ENCODE peak calls at places on chromosomes 12 and 14, in ten cellular contexts. K, F, B, S, V, P, A, G, Q and R are unnamed samples. For H3K4me1, the result is how much of the 10 kb centered on the place peaks cover.

GRCh38 chr12:124620606-124621295 is 53.3 kb upstream of the NCOR2 start:
- DNase-seq in K (no peak), Q (no peak), G (no peak), V (no peak), A (no peak), P (peak), S (peak), F (no peak), B (no peak), R (no peak)

GRCh38 chr12:92295523-92295922 is 149.9 kb upstream of the BTG1 start:
- DNase-seq in Q (no peak), A (no peak), P (peak), F (no peak), K (no peak), B (no peak), V (no peak), S (peak), G (no peak), R (no peak)

GRCh38 chr12:122928033-122928890 is 32.3 kb upstream of the VPS37B start:
- DNase-seq in S (no peak), Q (no peak), A (no peak), G (no peak), P (no peak), F (no peak), K (no peak), B (no peak), V (no peak), R (no peak)

GRCh38 chr12:122062832-122063690 is 15.5 kb upstream of the MLXIP start:
- DNase-seq in P (peak), B (peak), K (peak), V (peak), F (peak), S (peak), Q (no peak), A (peak), G (no peak), R (peak)

GRCh38 chr14:75995372-75996041 is 9.9 kb downstream of the IFT43 start:
- DNase-seq in V (peak), B (no peak), S (no peak), P (peak), K (no peak), F (peak), G (no peak), Q (no peak), A (no peak), R (no peak)

GRCh38 chr12:34292736-34293625 is 270.7 kb downstream of the ALG10 start:
- DNase-seq in G (peak), A (no peak), B (no peak), K (no peak), Q (no peak), V (no peak), F (peak), P (no peak), S (no peak), R (peak)

GRCh38 chr12:118377891-118378470 is 1.6 kb downstream of the SUDS3 start:
- DNase-seq in F (peak), V (no peak), K (peak), P (peak), G (peak), A (peak), S (peak), Q (peak), B (peak), R (no peak)

GRCh38 chr12:754871-755562 is 2.6 kb downstream of the WNK1 start:
- DNase-seq in F (no peak), P (peak), A (no peak), B (peak), Q (peak), V (no peak), K (no peak), G (no peak), S (peak), R (no peak)

GRCh38 chr12:38113991-38114390 is 202.6 kb upstream of the ALG10B start:
- DNase-seq in G (no peak), S (no peak), V (no peak), Q (no peak), A (no peak), K (no peak), F (no peak), B (no peak), P (no peak), R (no peak)

GRCh38 chr12:98296462-98297079 is 218.8 kb upstream of the TMPO start:
- DNase-seq in S (no peak), V (no peak), K (no peak), Q (peak), P (no peak), F (no peak), B (no peak), A (no peak), G (no peak), R (no peak)

GRCh38 chr14:65422093-65422834 is 9.7 kb downstream of the FUT8 start:
- DNase-seq in B (peak), V (no peak), P (peak), Q (no peak), S (peak), K (no peak), A (no peak), F (no peak), G (no peak), R (no peak)

GRCh38 chr14:67285876-67286452 is 44.7 kb downstream of the PALS1 start:
- DNase-seq in G (no peak), Q (peak), B (peak), A (no peak), S (peak), V (no peak), F (no peak), K (no peak), P (peak), R (no peak)

GRCh38 chr14:66395300-66395699 is 90.9 kb upstream of the CCDC196 start:
- DNase-seq in P (no peak), K (no peak), G (no peak), V (no peak), S (no peak), A (no peak), Q (no peak), B (no peak), F (no peak), R (no peak)

GRCh38 chr14:24984846-24985589 is 64.9 kb downstream of the STXBP6 start:
- DNase-seq in B (peak), S (no peak), P (peak), Q (no peak), V (peak), A (peak), K (peak), F (peak), G (no peak), R (no peak)

GRCh38 chr14:93041002-93041401 is 74.7 kb downstream of the ITPK1 start:
- DNase-seq in G (no peak), P (no peak), F (no peak), S (no peak), A (no peak), Q (peak), B (no peak), K (no peak), V (no peak), R (no peak)

GRCh38 chr14:93041830-93042229 is 73.9 kb downstream of the ITPK1 start:
- DNase-seq in P (no peak), A (no peak), K (no peak), Q (no peak), G (no peak), B (no peak), V (no peak), F (no peak), S (no peak), R (no peak)

GRCh38 chr14:93037354-93037753 is 78.4 kb downstream of the ITPK1 start:
- DNase-seq in G (no peak), S (no peak), V (no peak), Q (no peak), K (no peak), A (no peak), B (no peak), F (no peak), P (no peak), R (no peak)

GRCh38 chr14:93040443-93040842 is 75.3 kb downstream of the ITPK1 start:
- DNase-seq in K (peak), S (no peak), B (no peak), A (no peak), V (no peak), F (no peak), P (no peak), Q (no peak), G (no peak), R (no peak)

GRCh38 chr14:93039649-93040315 is 75.9 kb downstream of the ITPK1 start:
- DNase-seq in K (no peak), B (no peak), G (no peak), Q (no peak), S (no peak), V (peak), P (no peak), F (no peak), A (no peak), R (no peak)
- H3K4me1 ChIP-seq in K (half or more), B (half or more), G (half or more), Q (under half), S (under half), V (half or more), P (half or more), F (under half), A (under half), R (half or more)

GRCh38 chr14:105907276-105907675 is 380.9 kb downstream of the TMEM121 start:
- DNase-seq in V (no peak), B (no peak), K (no peak), Q (no peak), P (no peak), A (no peak), S (no peak), G (no peak), F (no peak), R (no peak)
- TF ChIP-seq CTCF in V (no peak), B (no peak), K (no peak), Q (no peak), P (no peak), A (no peak), S (no peak), G (no peak), F (no peak), R (no peak)

GRCh38 chr14:105172476-105172875 is 3.9 kb upstream of the JAG2 start:
- DNase-seq in A (no peak), B (no peak), V (no peak), P (no peak), G (no peak), K (no peak), F (no peak), S (no peak), Q (no peak), R (no peak)
- H3K4me1 ChIP-seq in A (under half), B (half or more), V (under half), P (under half), G (under half), K (under half), F (under half), S (under half), Q (under half), R (under half)

GRCh38 chr12:70255311-70255710 is 12.1 kb downstream of the CNOT2 start:
- DNase-seq in K (no peak), V (no peak), A (no peak), G (no peak), B (peak), P (peak), Q (no peak), F (no peak), S (peak), R (no peak)
- TF ChIP-seq CTCF in K (no peak), V (no peak), A (no peak), G (no peak), B (no peak), P (no peak), Q (no peak), F (no peak), S (no peak), R (no peak)

GRCh38 chr12:114681149-114681849 is 2.7 kb downstream of the TBX3 start:
- DNase-seq in V (no peak), K (no peak), S (peak), G (no peak), P (peak), Q (no peak), A (no peak), B (no peak), F (no peak), R (no peak)
- H3K4me1 ChIP-seq in V (under half), K (under half), S (under half), G (under half), P (under half), Q (under half), A (under half), B (under half), F (under half), R (under half)

GRCh38 chr12:75665216-75665615 is 153.8 kb upstream of the KRR1 start:
- DNase-seq in B (no peak), Q (no peak), P (no peak), K (no peak), F (no peak), A (no peak), V (no peak), G (no peak), S (peak), R (no peak)
- TF ChIP-seq CTCF in B (no peak), Q (no peak), P (no peak), K (no peak), F (no peak), A (no peak), V (no peak), G (no peak), S (no peak), R (no peak)

GRCh38 chr12:53223391-53224267 is 8.4 kb downstream of the RARG start:
- DNase-seq in V (peak), F (peak), K (no peak), Q (peak), B (peak), A (no peak), S (peak), P (peak), G (peak), R (peak)
- H3K4me1 ChIP-seq in V (half or more), F (under half), K (half or more), Q (half or more), B (under half), A (under half), S (under half), P (under half), G (half or more), R (under half)

GRCh38 chr14:105531088-105531957 is 4.9 kb downstream of the TMEM121 start:
- DNase-seq in B (no peak), F (peak), S (no peak), A (no peak), G (no peak), K (no peak), V (no peak), P (no peak), Q (no peak), R (peak)

GRCh38 chr14:105533391-105533790 is 7.0 kb downstream of the TMEM121 start:
- DNase-seq in P (no peak), V (no peak), B (no peak), S (no peak), A (no peak), Q (no peak), K (no peak), G (no peak), F (peak), R (peak)

GRCh38 chr14:105533811-105534498 is 7.6 kb downstream of the TMEM121 start:
- DNase-seq in Q (no peak), K (no peak), B (no peak), G (no peak), P (no peak), F (peak), A (no peak), V (no peak), S (no peak), R (peak)

GRCh38 chr14:105532111-105532623 is 5.8 kb downstream of the TMEM121 start:
- DNase-seq in S (no peak), A (no peak), B (no peak), Q (no peak), K (no peak), F (no peak), G (no peak), P (no peak), V (no peak), R (peak)

DNA sequence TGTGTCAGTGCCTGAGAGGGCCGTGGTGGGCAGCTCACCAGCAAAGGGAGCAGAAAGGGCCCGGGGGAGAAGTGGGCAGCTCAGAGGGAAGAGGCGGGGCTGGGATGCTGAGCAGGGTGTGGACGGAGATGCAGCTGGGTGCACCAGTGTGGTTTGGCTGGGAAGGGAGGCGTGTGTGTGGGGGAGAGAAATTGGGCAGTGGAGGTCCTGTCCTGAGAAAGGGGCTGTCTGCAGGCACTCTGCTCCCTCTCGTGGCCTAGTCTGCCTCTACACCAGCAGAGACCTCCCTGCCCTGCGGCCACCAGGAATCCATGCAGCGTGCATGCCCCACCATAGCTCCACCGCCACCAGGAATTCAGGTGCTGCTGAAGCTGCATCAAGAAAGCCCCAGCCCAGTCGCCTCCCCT is 6.4 kb downstream of the TMEM121 start:
- DNase-seq in V (no peak), B (no peak), A (no peak), P (peak), Q (peak), F (peak), S (no peak), K (no peak), G (no peak), R (no peak)
- TF ChIP-seq CTCF in V (peak), B (peak), A (no peak), P (peak), Q (peak), F (no peak), S (no peak), K (no peak), G (peak), R (peak)

GRCh38 chr12:27555316-27555715 is 31.3 kb downstream of the PPFIBP1 start:
- DNase-seq in G (no peak), Q (no peak), K (no peak), V (no peak), B (peak), S (no peak), A (no peak), F (no peak), P (no peak), R (no peak)
- H3K4me1 ChIP-seq in G (half or more), Q (under half), K (half or more), V (half or more), B (half or more), S (under half), A (under half), F (under half), P (under half), R (under half)